ENCODE peak calls at places on chromosome 3, in eight cellular contexts. F is NCI-H1694 treated with DMSO at 0.1 percent for 48 hours; N is stimulated activated CD4-positive, alpha-beta T cell treated with anti-CD3 and anti-CD28 coated beads, Interleukin-2, amount 100 ng/mL, for 4 hours; X is 8988T; L is stimulated activated CD8-positive, alpha-beta memory T cell treated with anti-CD3 and anti-CD28 coated beads, Interleukin-2, amount 100 ng/mL, for 1 hour; V is activated T-helper 1 cell treated with anti-CD3 and anti-CD28 coated beads, Interleukin-2, amount 50 U/mL, for 16 hours; E is choroid plexus epithelial cell; Q is progenitor cell of endocrine pancreas. D is an unnamed sample.

GRCh38 chr3:106120334-106120733 is 251.5 kb upstream of the CBLB start:
- DNase-seq in L (no peak), E (peak; percentile 34), V (no peak), N (no peak), F (no peak), Q (no peak), X (no peak), D (no peak)

GRCh38 chr3:59559721-59560514 is 510.1 kb upstream of the CFAP20DC start:
- DNase-seq in E (peak; percentile 98), F (no peak), V (peak; percentile 6), N (peak; percentile 16), L (no peak), X (no peak), Q (no peak), D (no peak)

GRCh38 chr3:134772591-134772990 is 22.5 kb upstream of the EPHB1 start:
- DNase-seq in N (no peak), L (no peak), Q (no peak), E (no peak), F (no peak), V (no peak), X (no peak), D (no peak)

GRCh38 chr3:18241837-18242236 is 183.3 kb downstream of the SATB1 start:
- DNase-seq in L (no peak), N (no peak), E (no peak), V (no peak), F (no peak), Q (no peak), X (no peak), D (no peak)

GRCh38 chr3:159839561-159840379 is 148.9 kb upstream of the IL12A start:
- DNase-seq in L (no peak), N (no peak), V (no peak), F (no peak), E (no peak), X (peak; percentile 15), Q (peak; percentile 37), D (no peak)

GRCh38 chr3:161171113-161171512 is 50.0 kb upstream of the NMD3 start:
- DNase-seq in L (no peak), Q (no peak), V (no peak), F (no peak), N (no peak), E (peak; percentile 94), X (no peak), D (no peak)

GRCh38 chr3:197022405-197023231 is 7.0 kb downstream of the MELTF start:
- DNase-seq in L (no peak), N (no peak), F (no peak), Q (no peak), E (no peak), X (no peak), V (no peak), D (peak; percentile 56)

GRCh38 chr3:42123012-42123581 is 31.9 kb downstream of the TRAK1 start:
- DNase-seq in N (no peak), V (no peak), F (no peak), Q (no peak), L (no peak), E (peak; percentile 57), X (no peak), D (peak; percentile 41)

GRCh38 chr3:155035553-155035952 is 44.6 kb upstream of the MME start:
- DNase-seq in N (no peak), E (no peak), L (no peak), F (no peak), X (no peak), Q (no peak), V (no peak), D (no peak)

GRCh38 chr3:175270199-175270837 is 411.2 kb downstream of the NAALADL2 start:
- DNase-seq in L (no peak), Q (no peak), F (no peak), N (no peak), V (no peak), X (no peak), E (no peak), D (no peak)

GRCh38 chr3:46299608-46300460 is 54.1 kb upstream of the CCR2 start:
- DNase-seq in Q (no peak), F (no peak), V (no peak), N (no peak), L (no peak), X (no peak), E (no peak), D (no peak)

GRCh38 chr3:184031187-184031792 is at the start of gene HTR3D:
- DNase-seq in L (no peak), E (no peak), N (no peak), X (no peak), Q (no peak), F (no peak), V (no peak), D (no peak)

GRCh38 chr3:60983906-60984305 is 267.3 kb downstream of the FHIT start:
- DNase-seq in L (no peak), E (no peak), X (no peak), V (no peak), Q (no peak), N (no peak), F (no peak), D (no peak)

GRCh38 chr3:44892689-44893088 is 18.3 kb downstream of the TGM4 start:
- DNase-seq in V (no peak), Q (no peak), N (no peak), X (no peak), F (no peak), L (no peak), E (peak; percentile 50), D (no peak)

GRCh38 chr3:170493712-170494182 is 75.1 kb downstream of the CLDN11 start:
- DNase-seq in X (no peak), V (no peak), L (no peak), F (no peak), N (no peak), Q (no peak), E (peak; percentile 76), D (no peak)

GRCh38 chr3:55484191-55484644 is 2.9 kb downstream of the WNT5A start:
- DNase-seq in X (peak; percentile 47), F (no peak), V (no peak), E (no peak), Q (no peak), N (no peak), L (no peak), D (no peak)

GRCh38 chr3:30964612-30965011 is 70.2 kb upstream of the GADL1 start:
- DNase-seq in F (no peak), Q (no peak), N (no peak), V (no peak), X (no peak), L (no peak), E (no peak), D (no peak)

GRCh38 chr3:195906865-195907729 is 1.3 kb downstream of the TNK2 start:
- DNase-seq in Q (no peak), X (no peak), F (no peak), L (no peak), E (no peak), V (peak; percentile 60), N (peak; percentile 59), D (peak; percentile 90)

GRCh38 chr3:141181191-141181590 is 50.4 kb upstream of the PXYLP1 start:
- DNase-seq in N (no peak), F (no peak), L (no peak), Q (no peak), X (no peak), E (no peak), V (no peak), D (no peak)

GRCh38 chr3:184336484-184337230 is 743 bp upstream of the FAM131A start:
- DNase-seq in X (peak; percentile 86), N (no peak), F (peak; percentile 65), V (no peak), L (no peak), Q (no peak), E (peak; percentile 69), D (peak; percentile 69)

GRCh38 chr3:56894912-56895431 is 93.2 kb upstream of the ARHGEF3 start:
- DNase-seq in L (no peak), N (no peak), X (no peak), F (no peak), E (peak; percentile 16), V (no peak), Q (no peak), D (no peak)

GRCh38 chr3:9105421-9105820 is 142.1 kb upstream of the RAD18 start:
- DNase-seq in X (no peak), F (no peak), L (no peak), E (no peak), Q (no peak), N (no peak), V (no peak), D (no peak)

GRCh38 chr3:194132465-194133358 is 3.2 kb upstream of the HES1 start:
- DNase-seq in F (no peak), V (no peak), L (no peak), E (no peak), N (no peak), Q (no peak), X (no peak), D (no peak)

GRCh38 chr3:16546186-16547004 is 32.9 kb upstream of the RFTN1 start:
- DNase-seq in F (no peak), E (peak; percentile 43), L (no peak), X (no peak), N (no peak), V (no peak), Q (no peak), D (no peak)

GRCh38 chr3:190345027-190345821 is 23.0 kb upstream of the CLDN1 start:
- DNase-seq in Q (no peak), E (peak; percentile 96), N (no peak), V (no peak), L (no peak), X (no peak), F (no peak), D (no peak)

GRCh38 chr3:94459167-94459566 is 396.3 kb downstream of the NSUN3 start:
- DNase-seq in E (no peak), V (no peak), X (no peak), L (no peak), Q (no peak), N (no peak), F (no peak), D (no peak)

GRCh38 chr3:152192050-152192449 is 76.7 kb upstream of the MBNL1 start:
- DNase-seq in V (no peak), E (no peak), Q (no peak), X (no peak), L (no peak), N (no peak), F (no peak), D (no peak)

GRCh38 chr3:105827101-105827634 is 41.6 kb downstream of the CBLB start:
- DNase-seq in L (no peak), V (no peak), N (no peak), E (peak; percentile 58), X (no peak), F (no peak), Q (no peak), D (no peak)

GRCh38 chr3:174775603-174776002 is 83.5 kb upstream of the NAALADL2 start:
- DNase-seq in L (no peak), Q (no peak), X (no peak), V (no peak), N (no peak), F (no peak), E (peak; percentile 89), D (no peak)

GRCh38 chr3:32973982-32974381 is 22.5 kb downstream of the CCR4 start:
- DNase-seq in F (no peak), E (peak; percentile 50), X (no peak), V (no peak), Q (no peak), L (no peak), N (no peak), D (no peak)

GRCh38 chr3:43218921-43219320 is 67.4 kb upstream of the SNRK start:
- DNase-seq in V (no peak), L (no peak), F (no peak), Q (no peak), N (no peak), E (no peak), X (no peak), D (no peak)

GRCh38 chr3:38805765-38806386 is 10.1 kb downstream of the SCN10A start:
- DNase-seq in V (no peak), Q (peak; percentile 64), L (no peak), E (peak; percentile 86), X (no peak), N (no peak), F (no peak), D (no peak)

GRCh38 chr3:9302425-9303181 is 53.2 kb upstream of the SRGAP3 start:
- DNase-seq in X (peak; percentile 73), F (peak; percentile 53), Q (peak; percentile 78), N (peak; percentile 63), V (peak; percentile 64), L (peak; percentile 55), E (peak; percentile 87), D (peak; percentile 91)

GRCh38 chr3:54042259-54042823 is 80.0 kb upstream of the CACNA2D3 start:
- DNase-seq in V (no peak), E (no peak), N (no peak), L (no peak), Q (no peak), F (no peak), X (no peak), D (no peak)